ENCODE peak calls at places on chromosomes 6 and 20, in seven cellular contexts. G is K562, U is cardiac muscle cell, Y is SJSA1, F is heart left ventricle, N is colonic mucosa, S is PC-3. H is an unnamed sample. For H3K27me3, the result is how much of the 10 kb centered on the place peaks cover.

GRCh38 chr20:47126709-47127108 is 229.8 kb downstream of the ZMYND8 start:
- DNase-seq in G (no peak), N (no peak), U (peak), F (no peak), S (no peak), Y (peak), H (no peak)

GRCh38 chr20:58254890-58255289 is 26.4 kb upstream of the ANKRD60 start:
- DNase-seq in S (no peak), G (no peak), Y (no peak), N (no peak), U (no peak), F (no peak), H (no peak)

GRCh38 chr6:160221423-160221822 is 37.2 kb downstream of the SLC22A2 start:
- DNase-seq in G (no peak), S (peak), F (no peak), N (no peak), U (peak), Y (no peak), H (no peak)

GRCh38 chr6:142313284-142313683 is 11.5 kb downstream of the ADGRG6 start:
- DNase-seq in Y (no peak), F (no peak), U (peak), N (no peak), S (no peak), G (no peak), H (no peak)

GRCh38 chr6:155264704-155265320 is 999 bp downstream of the CLDN20 start:
- DNase-seq in G (no peak), U (no peak), F (no peak), N (no peak), Y (no peak), S (no peak), H (no peak)

GRCh38 chr6:148457137-148457842 is 114.7 kb downstream of the SASH1 start:
- DNase-seq in N (no peak), G (no peak), F (no peak), U (peak), Y (peak), S (peak), H (no peak)

GRCh38 chr20:23120261-23120660 is 34.1 kb upstream of the CD93 start:
- DNase-seq in G (no peak), S (no peak), U (no peak), F (no peak), Y (no peak), N (no peak), H (no peak)

GRCh38 chr6:37103169-37104039 is 66.5 kb upstream of the PIM1 start:
- DNase-seq in U (no peak), G (peak), Y (no peak), S (peak), N (peak), F (peak), H (no peak)

GRCh38 chr20:30286157-30286556 is 971.3 kb upstream of the DEFB115 start:
- DNase-seq in U (peak), N (no peak), G (peak), F (no peak), Y (no peak), S (no peak), H (no peak)

GRCh38 chr6:11133281-11133680 is 21.8 kb upstream of the ERVFRD-1 start:
- DNase-seq in Y (no peak), G (no peak), F (no peak), U (no peak), N (no peak), S (no peak), H (no peak)

GRCh38 chr20:41086402-41087324 is 50.7 kb upstream of the PLCG1 start:
- DNase-seq in G (peak), F (no peak), N (no peak), U (peak), Y (no peak), S (peak), H (no peak)

GRCh38 chr6:108518714-108519576 is 41.8 kb upstream of the FOXO3 start:
- DNase-seq in Y (peak), S (peak), G (peak), U (peak), N (no peak), F (no peak), H (no peak)

DNA sequence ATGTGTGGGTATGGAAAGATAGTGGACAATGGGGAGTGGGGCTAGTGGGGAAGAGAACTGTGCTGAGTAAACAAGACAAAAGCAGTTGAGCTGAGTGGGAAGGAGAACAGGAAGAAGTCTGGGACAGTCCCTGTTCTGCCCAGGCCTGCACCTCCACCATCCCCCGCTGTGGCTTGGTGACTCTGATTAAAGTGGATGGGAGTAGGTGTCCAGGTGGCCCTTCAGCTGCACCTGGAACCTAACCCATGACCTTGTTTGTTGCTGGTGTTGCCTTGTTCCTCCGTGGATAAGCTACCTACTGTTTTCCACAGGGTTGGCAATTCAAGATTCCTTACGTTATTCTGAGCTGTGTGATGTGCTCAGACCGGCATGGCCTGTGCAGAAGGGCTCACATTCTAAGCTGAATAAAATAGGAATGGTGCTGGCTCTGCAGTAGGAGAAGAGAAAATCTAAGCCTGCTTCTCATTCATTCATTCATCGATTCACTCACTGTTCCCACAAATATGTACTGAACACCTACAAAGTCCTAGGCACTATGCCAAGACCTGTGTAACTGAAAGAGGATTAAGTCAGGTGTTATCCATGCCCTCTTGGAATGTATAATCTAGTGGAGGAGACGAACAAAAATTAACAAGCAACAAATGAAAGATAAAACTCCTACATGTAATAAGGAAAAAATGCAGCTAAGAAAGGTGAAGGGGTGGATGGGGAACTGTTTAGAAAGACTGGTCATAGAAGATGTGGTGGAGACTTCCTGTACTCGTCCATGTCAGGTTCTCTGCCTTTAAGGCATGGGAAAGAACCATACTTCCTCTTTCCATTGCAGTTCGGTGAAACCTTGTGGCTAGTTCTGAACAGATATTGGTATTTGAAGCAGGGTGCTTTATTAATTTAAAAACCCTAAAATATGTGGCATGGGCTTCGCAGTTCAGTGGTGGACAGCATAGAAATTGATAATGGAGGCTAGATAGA is 10.1 kb upstream of the CALHM6 start:
- DNase-seq in S (no peak), F (no peak), Y (no peak), N (no peak), U (no peak), G (peak), H (no peak)
- H3K27ac ChIP-seq in S (no peak), F (no peak), Y (no peak), N (no peak), U (no peak), G (no peak), H (no peak)

DNA sequence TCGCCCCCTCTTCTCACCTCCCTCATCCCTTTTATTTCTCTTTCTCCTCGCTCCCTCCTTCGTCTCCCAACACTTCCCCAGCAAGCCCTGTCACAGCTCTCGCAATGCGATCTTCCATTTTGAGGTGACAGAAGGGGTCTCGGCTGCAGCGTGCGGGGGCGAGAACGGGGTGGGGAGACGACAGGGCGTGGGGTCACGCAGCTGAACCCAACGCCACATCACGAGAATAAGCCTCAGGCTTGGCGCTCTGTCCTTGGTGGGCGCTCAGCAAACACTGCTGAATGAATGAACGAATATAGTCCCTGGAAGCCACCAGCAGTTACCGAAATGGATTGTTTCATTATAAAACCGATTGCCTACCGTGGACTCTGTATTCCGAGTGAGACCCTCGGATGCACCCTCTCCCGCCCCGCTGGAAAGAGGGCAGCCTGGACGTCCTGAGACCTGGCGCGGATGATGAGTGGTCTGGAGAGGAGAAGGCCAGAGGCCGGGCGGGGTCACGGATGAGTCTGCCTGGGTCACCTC is 3.9 kb downstream of the NRN1 start:
- DNase-seq in F (no peak), N (no peak), Y (no peak), S (no peak), G (no peak), U (no peak), H (no peak)
- H3K27me3 ChIP-seq in F (half or more), N (half or more), Y (under half), S (under half), G (half or more), U (half or more), H (half or more)

DNA sequence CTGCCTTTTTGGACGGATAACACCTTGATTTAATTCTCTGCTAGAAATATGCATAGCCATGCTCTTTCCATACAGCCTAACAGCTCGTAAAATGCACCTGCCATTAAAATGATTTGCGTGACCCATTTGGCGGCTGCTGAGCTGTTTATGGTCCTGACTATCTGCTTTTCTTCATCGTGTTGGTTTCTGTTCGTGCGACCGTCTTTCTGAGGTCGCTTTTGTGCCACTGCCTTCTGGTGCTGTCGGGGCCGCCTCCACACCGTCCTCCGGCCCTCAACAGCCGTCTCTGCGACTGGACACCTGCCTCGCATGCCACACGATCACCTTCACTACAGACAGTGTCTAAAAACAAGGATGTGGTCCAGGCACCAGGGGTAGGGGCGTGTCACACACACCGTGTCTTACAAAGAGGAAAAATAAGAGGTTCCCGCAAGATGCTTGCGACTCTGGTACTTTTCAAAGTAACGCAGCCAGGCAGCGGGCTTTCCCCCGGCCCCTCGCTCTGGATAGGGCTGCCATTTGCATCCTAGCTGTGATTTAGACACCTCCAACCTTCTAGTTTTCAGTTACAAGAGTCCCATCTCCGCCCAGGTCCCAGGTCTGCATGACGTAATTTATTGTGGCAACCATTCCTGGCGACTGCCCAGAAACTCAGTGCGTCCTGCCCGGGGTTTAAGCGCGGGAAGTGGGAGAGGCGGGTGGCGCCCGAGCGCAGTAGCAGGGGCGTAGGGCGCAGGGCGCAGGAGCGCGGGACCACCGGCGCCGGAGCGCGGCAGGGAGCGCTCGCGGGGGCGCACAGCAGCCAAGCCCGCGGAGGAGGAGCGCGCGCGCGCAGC is at the start of gene STMND1:
- DNase-seq in G (no peak), Y (peak), S (peak), N (peak), F (no peak), U (peak), H (no peak)
- H3K4me3 ChIP-seq in G (no peak), Y (peak), S (peak), N (peak), F (peak), U (peak), H (peak)

GRCh38 chr20:45857836-45858250 is 429 bp downstream of the ZSWIM3 start:
- DNase-seq in U (no peak), N (no peak), G (peak), F (no peak), S (no peak), Y (no peak), H (no peak)

GRCh38 chr20:45861157-45862075 is 4.0 kb downstream of the ZSWIM3 start:
- DNase-seq in U (no peak), G (peak), N (peak), F (no peak), S (no peak), Y (no peak), H (no peak)

GRCh38 chr20:45853484-45853883 is 3.7 kb downstream of the ACOT8 start:
- DNase-seq in S (no peak), F (no peak), N (no peak), Y (no peak), G (no peak), U (no peak), H (no peak)

GRCh38 chr20:45860573-45861011 is 3.2 kb downstream of the ZSWIM3 start:
- DNase-seq in Y (no peak), G (peak), F (no peak), N (no peak), S (peak), U (no peak), H (no peak)

DNA sequence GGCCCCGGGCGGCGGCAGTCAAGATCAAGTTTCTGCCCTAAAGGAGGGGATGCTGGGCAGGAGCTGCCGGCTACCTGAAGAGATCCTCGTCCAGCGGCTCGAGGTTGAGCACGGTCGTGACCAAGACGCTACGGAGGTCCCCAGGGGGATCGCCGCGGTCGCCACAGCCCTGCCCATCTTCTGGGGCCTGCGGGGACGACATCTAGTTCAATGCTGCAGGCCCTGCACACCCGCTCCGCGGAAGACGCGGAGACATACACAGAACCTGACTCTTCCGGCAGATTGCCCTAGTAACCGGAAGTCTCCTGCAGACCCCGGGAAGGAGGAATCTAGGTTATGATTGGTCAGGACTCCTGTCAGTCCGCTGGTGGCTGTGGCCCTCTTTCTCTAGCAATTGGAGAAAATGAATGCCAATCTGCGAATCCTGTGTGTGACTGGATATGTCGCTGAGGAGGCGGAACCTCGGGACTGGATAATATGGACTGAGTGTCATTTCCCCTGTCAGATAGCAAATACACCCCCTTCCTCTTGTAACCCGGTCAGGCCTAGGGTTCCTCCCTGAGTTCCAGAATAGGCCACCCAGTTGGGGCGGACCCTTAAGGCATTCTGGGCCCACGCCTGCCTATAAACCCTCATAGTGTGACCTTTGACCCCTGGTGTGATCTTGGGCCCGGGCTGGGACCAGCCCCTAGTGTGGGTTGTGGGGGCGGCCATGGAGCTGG is at the start of the genes ACOT8 and ZSWIM3:
- DNase-seq in Y (peak), N (peak), S (peak), U (peak), G (peak), F (peak), H (peak)
- H3K27ac ChIP-seq in Y (peak), N (peak), S (peak), U (peak), G (peak), F (peak), H (peak)

H was measured in AG04450.